ENCODE peak calls at places on chromosome 14, in four cellular contexts. A, W, O and J are unnamed samples.
A peak's percentile ranks its signal among the peaks of the same experiment; 100 is the strongest.

GRCh38 chr14:68250950-68251765 is 431.6 kb downstream of the RAD51B start:
- DNase-seq in A (no peak), W (no peak), O (no peak), J (no peak)

GRCh38 chr14:24542346-24542936 is 33.6 kb downstream of the CTSG start:
- DNase-seq in A (no peak), W (peak; percentile 71), O (no peak), J (no peak)

GRCh38 chr14:102655154-102655553 is 62.7 kb downstream of the RCOR1 start:
- DNase-seq in A (peak; percentile 40), W (peak; percentile 66), O (no peak), J (no peak)

GRCh38 chr14:75277796-75278421 is 719 bp upstream of the FOS start:
- DNase-seq in A (no peak), W (peak; percentile 57), O (no peak), J (no peak)

GRCh38 chr14:68656452-68656851 is 136.4 kb downstream of the ZFP36L1 start:
- DNase-seq in A (no peak), W (no peak), O (no peak), J (no peak)

GRCh38 chr14:75044322-75044721 is 6.9 kb downstream of the MLH3 start:
- DNase-seq in A (no peak), W (peak; percentile 49), O (no peak), J (no peak)

GRCh38 chr14:30214456-30215090 is 286.9 kb upstream of the PRKD1 start:
- DNase-seq in A (peak; percentile 72), W (peak; percentile 45), O (peak; percentile 32), J (peak; percentile 40)

GRCh38 chr14:54864526-54864925 is 38.1 kb downstream of the GCH1 start:
- DNase-seq in A (no peak), W (no peak), O (no peak), J (no peak)

GRCh38 chr14:85333313-85333712 is 196.6 kb upstream of the FLRT2 start:
- DNase-seq in A (no peak), W (peak; percentile 54), O (no peak), J (no peak)

GRCh38 chr14:68784995-68785816 is 7.7 kb downstream of the ZFP36L1 start:
- DNase-seq in A (peak; percentile 50), W (peak; percentile 89), O (no peak), J (peak; percentile 25)

GRCh38 chr14:28936601-28937000 is 170.0 kb downstream of the FOXG1 start:
- DNase-seq in A (no peak), W (no peak), O (no peak), J (no peak)

GRCh38 chr14:65210118-65210826 is 108.0 kb upstream of the MAX start:
- DNase-seq in A (no peak), W (no peak), O (no peak), J (no peak)

GRCh38 chr14:93023802-93024434 is 91.8 kb downstream of the ITPK1 start:
- DNase-seq in A (peak; percentile 46), W (no peak), O (no peak), J (no peak)

GRCh38 chr14:104827173-104828055 is 26.5 kb downstream of the ZBTB42 start:
- DNase-seq in A (peak; percentile 84), W (no peak), O (peak; percentile 17), J (peak; percentile 34)
- TF ChIP-seq CTCF in A (peak; percentile 46), W (peak; percentile 45), O (peak; percentile 28), J (no peak)

GRCh38 chr14:35164849-35165248 is 42.5 kb downstream of the PRORP start:
- DNase-seq in A (no peak), W (no peak), O (no peak), J (no peak)
- H3K27ac ChIP-seq in A (no peak overlapping the region), W (no peak overlapping the region), O (no peak overlapping the region), J (no peak overlapping the region)

GRCh38 chr14:33916663-33917565 is 34.0 kb downstream of the EGLN3 start:
- DNase-seq in A (no peak), W (peak; percentile 12), O (no peak), J (no peak)
- TF ChIP-seq CTCF in A (no peak), W (no peak), O (no peak), J (no peak)

DNA sequence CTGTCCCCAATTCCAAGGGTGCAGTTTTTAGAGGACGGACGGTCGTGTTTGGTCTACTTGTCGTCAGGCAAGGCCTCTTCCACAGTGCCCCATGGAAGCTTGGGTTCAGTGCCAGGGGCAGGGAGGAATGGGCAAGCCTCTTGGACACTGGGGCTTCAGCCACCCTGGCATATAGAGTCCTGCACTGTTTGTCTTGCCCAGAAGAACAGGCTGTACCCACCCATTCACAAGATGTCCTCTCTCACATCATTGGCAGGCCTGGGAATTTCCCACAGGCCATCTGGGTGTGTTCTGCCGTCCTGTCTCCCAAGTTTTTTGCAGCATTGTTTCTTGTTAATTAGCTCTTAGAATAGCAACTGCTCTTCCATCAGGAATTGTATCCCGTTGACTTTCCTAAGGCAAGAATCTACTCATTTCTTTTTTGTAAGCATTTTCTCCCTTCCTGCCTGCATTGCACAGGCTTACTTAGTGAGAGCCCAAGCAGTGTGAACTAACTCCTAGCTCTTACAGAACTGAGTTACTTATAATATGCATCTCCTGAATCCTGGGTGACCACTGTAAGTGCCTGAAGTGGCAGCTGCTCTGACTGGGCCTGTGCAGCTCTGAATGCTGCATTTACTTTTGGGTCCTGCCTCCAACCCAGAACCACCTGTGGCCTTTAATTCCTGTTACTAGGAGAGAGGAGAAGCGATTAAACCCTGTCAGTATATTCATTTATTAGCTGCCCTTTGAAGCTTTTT is 149.4 kb upstream of the HIF1A start:
- DNase-seq in A (no peak), W (no peak), O (no peak), J (no peak)
- H3K27ac ChIP-seq in A (no peak overlapping the region), W (no peak overlapping the region), O (peak overlapping the region; percentile 76), J (no peak overlapping the region)

DNA sequence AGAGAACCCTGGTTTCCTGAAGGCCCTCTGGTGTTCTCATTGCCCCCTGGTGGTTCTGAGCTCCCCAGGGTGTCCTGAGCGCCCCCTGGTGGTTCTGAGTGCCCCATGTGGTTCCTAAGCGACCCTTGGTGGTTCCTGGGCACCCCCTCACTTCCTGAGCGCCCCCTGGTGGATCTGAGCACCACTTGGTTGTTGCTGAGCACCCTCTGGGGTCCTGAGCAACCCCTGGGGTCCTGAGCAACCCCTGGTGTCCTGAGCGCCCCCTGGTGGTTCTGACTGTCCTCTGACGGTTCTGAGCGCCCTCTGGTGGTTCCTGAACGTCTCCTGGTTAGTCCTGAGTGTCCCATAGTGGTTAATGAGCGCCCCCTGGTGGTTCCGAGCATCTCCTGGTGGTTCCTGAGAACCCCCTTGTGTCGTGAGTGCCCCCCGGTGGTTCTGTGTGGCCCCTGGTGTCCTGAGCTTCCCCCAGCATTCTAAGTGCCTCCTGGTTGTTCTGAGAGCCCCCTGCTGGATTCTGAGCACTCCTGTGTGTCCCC is 568.3 kb downstream of the TMEM121 start:
- DNase-seq in A (no peak), W (no peak), O (no peak), J (no peak)
- TF ChIP-seq CTCF in A (no peak), W (no peak), O (no peak), J (no peak)

DNA sequence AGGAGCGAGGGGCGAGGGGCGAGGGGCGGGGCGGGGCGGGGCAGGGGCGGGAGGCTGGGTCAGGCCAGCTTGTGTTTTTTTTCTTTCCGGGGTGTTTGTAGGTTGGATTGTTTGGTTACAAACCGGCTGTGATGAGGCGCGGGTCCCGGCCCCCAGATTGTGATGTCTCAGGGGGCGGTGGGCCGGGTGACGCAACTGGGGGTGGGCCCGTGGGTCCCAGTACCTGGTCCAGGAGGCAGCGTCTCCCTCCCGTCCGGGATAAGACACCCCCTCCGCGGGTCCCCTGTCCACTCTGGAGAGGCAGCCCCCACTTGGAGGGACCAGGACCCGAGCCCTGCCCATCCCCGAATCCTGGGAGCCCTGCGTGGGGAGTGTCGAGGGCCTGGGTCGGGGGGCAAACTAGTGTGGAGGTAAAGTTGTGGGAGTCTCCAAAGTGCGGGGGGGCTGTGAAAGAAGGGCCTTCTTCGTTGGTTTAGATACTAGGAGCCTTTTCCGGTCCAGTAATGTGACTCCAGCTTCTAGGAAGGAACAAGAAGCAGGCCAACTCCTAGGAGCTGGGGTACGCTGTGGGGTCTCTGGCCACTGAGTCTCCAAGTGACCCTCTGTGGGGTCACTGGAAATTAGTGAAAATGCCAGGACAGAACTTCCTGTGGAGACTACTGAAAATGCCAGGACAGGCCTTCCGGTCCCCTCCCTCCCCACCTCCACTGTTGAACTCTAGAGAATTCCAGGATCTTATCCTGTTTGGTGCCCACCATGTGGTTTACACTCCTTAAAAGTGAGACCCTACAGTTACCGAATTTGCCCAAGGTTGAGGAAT is 578 bp upstream of the CLMN start:
- DNase-seq in A (no peak), W (no peak), O (no peak), J (peak; percentile 23)
- H3K27ac ChIP-seq in A (peak overlapping the region; percentile 40), W (peak overlapping the region; percentile 78), O (peak overlapping the region; percentile 72), J (peak overlapping the region; percentile 71)